ENCODE peak calls at places on chromosome 1, in seven cellular contexts. One of them, this sample, is unnamed.

GRCh38 chr1:150186789-150187559 is 37.3 kb downstream of the PLEKHO1 start:
- DNase-seq in stimulated activated CD8-positive, alpha-beta memory T cell treated with anti-CD3 and anti-CD28 coated beads, Interleukin-12 subunit alpha, Interleukin-12 subunit beta, amount 100 ng/mL, for 4 hours: no peak
- DNase-seq in BJ: no peak
- DNase-seq in posterior cingulate gyrus: no peak
- DNase-seq in DMS153: peak
- DNase-seq in Calu3: peak
- DNase-seq in colonic mucosa: no peak
- DNase-seq in this sample: peak

GRCh38 chr1:26574690-26575349 is 45.3 kb downstream of the RPS6KA1 start:
- DNase-seq in BJ: no peak
- DNase-seq in stimulated activated CD8-positive, alpha-beta memory T cell treated with anti-CD3 and anti-CD28 coated beads, Interleukin-12 subunit alpha, Interleukin-12 subunit beta, amount 100 ng/mL, for 4 hours: no peak
- DNase-seq in DMS153: no peak
- DNase-seq in Calu3: no peak
- DNase-seq in posterior cingulate gyrus: peak
- DNase-seq in colonic mucosa: no peak
- DNase-seq in this sample: no peak

GRCh38 chr1:182299728-182300581 is 91.6 kb downstream of the GLUL start:
- DNase-seq in BJ: no peak
- DNase-seq in colonic mucosa: peak
- DNase-seq in posterior cingulate gyrus: peak
- DNase-seq in stimulated activated CD8-positive, alpha-beta memory T cell treated with anti-CD3 and anti-CD28 coated beads, Interleukin-12 subunit alpha, Interleukin-12 subunit beta, amount 100 ng/mL, for 4 hours: no peak
- DNase-seq in Calu3: peak
- DNase-seq in DMS153: peak
- DNase-seq in this sample: peak

GRCh38 chr1:43934279-43934985 is 831 bp downstream of the ARTN start:
- DNase-seq in BJ: no peak
- DNase-seq in stimulated activated CD8-positive, alpha-beta memory T cell treated with anti-CD3 and anti-CD28 coated beads, Interleukin-12 subunit alpha, Interleukin-12 subunit beta, amount 100 ng/mL, for 4 hours: no peak
- DNase-seq in colonic mucosa: peak
- DNase-seq in Calu3: peak
- DNase-seq in DMS153: peak
- DNase-seq in posterior cingulate gyrus: peak
- DNase-seq in this sample: peak

GRCh38 chr1:244760471-244760870 is 75.0 kb upstream of the COX20 start:
- DNase-seq in BJ: no peak
- DNase-seq in posterior cingulate gyrus: no peak
- DNase-seq in stimulated activated CD8-positive, alpha-beta memory T cell treated with anti-CD3 and anti-CD28 coated beads, Interleukin-12 subunit alpha, Interleukin-12 subunit beta, amount 100 ng/mL, for 4 hours: no peak
- DNase-seq in colonic mucosa: no peak
- DNase-seq in DMS153: no peak
- DNase-seq in Calu3: no peak
- DNase-seq in this sample: no peak

GRCh38 chr1:23601104-23601967 is 42.0 kb upstream of the ID3 start:
- DNase-seq in Calu3: no peak
- DNase-seq in colonic mucosa: no peak
- DNase-seq in stimulated activated CD8-positive, alpha-beta memory T cell treated with anti-CD3 and anti-CD28 coated beads, Interleukin-12 subunit alpha, Interleukin-12 subunit beta, amount 100 ng/mL, for 4 hours: no peak
- DNase-seq in DMS153: no peak
- DNase-seq in posterior cingulate gyrus: no peak
- DNase-seq in BJ: no peak
- DNase-seq in this sample: no peak

GRCh38 chr1:156910309-156910782 is 10.1 kb upstream of the LRRC71 start:
- DNase-seq in DMS153: peak
- DNase-seq in colonic mucosa: peak
- DNase-seq in stimulated activated CD8-positive, alpha-beta memory T cell treated with anti-CD3 and anti-CD28 coated beads, Interleukin-12 subunit alpha, Interleukin-12 subunit beta, amount 100 ng/mL, for 4 hours: no peak
- DNase-seq in Calu3: peak
- DNase-seq in BJ: no peak
- DNase-seq in posterior cingulate gyrus: peak
- DNase-seq in this sample: peak

GRCh38 chr1:147717051-147717705 is 43.2 kb downstream of the GJA5 start:
- DNase-seq in Calu3: peak
- DNase-seq in DMS153: peak
- DNase-seq in stimulated activated CD8-positive, alpha-beta memory T cell treated with anti-CD3 and anti-CD28 coated beads, Interleukin-12 subunit alpha, Interleukin-12 subunit beta, amount 100 ng/mL, for 4 hours: no peak
- DNase-seq in BJ: no peak
- DNase-seq in posterior cingulate gyrus: no peak
- DNase-seq in colonic mucosa: peak
- DNase-seq in this sample: peak

This sample was measured in epithelial cell of esophagus.